ENCODE peak calls at places on chromosomes 1 and 21, in ten cellular contexts. S, G, Y, J, Z, T, V, D, L and E are unnamed samples.

GRCh38 chr1:42392255-42392654 is 11.7 kb downstream of the RIMKLA start:
- DNase-seq in S (no peak), G (no peak), Y (no peak), J (no peak), Z (no peak), T (no peak), V (no peak), D (no peak), L (no peak), E (peak)

GRCh38 chr1:198937231-198938031 is 298.6 kb downstream of the PTPRC start:
- DNase-seq in S (peak), G (peak), Y (peak), J (peak), Z (peak), T (peak), V (peak), D (peak), L (no peak), E (peak)

GRCh38 chr1:198741744-198742143 is 102.9 kb downstream of the PTPRC start:
- DNase-seq in S (no peak), G (no peak), Y (no peak), J (no peak), Z (peak), T (peak), V (no peak), D (no peak), L (no peak), E (no peak)

GRCh38 chr1:222697203-222697602 is 15.1 kb downstream of the AIDA start:
- DNase-seq in S (no peak), G (no peak), Y (no peak), J (no peak), Z (no peak), T (no peak), V (no peak), D (no peak), L (no peak), E (no peak)

GRCh38 chr1:179447489-179447888 is 81.7 kb downstream of the AXDND1 start:
- DNase-seq in S (no peak), G (peak), Y (peak), J (peak), Z (peak), T (peak), V (no peak), D (no peak), L (no peak), E (peak)

GRCh38 chr1:158067651-158068050 is 74.2 kb downstream of the KIRREL1 start:
- DNase-seq in S (no peak), G (no peak), Y (no peak), J (peak), Z (peak), T (no peak), V (no peak), D (no peak), L (no peak), E (no peak)

GRCh38 chr1:178540646-178541045 is 27.7 kb downstream of the TEX35 start:
- DNase-seq in S (peak), G (no peak), Y (no peak), J (peak), Z (peak), T (peak), V (no peak), D (no peak), L (no peak), E (no peak)

GRCh38 chr21:45575993-45576837 is 34.0 kb upstream of the SLC19A1 start:
- DNase-seq in S (no peak), G (no peak), Y (no peak), J (no peak), Z (no peak), T (no peak), V (no peak), D (no peak), L (peak), E (no peak)

GRCh38 chr1:67889940-67890567 is 56.8 kb upstream of the GNG12 start:
- DNase-seq in S (peak), G (no peak), Y (no peak), J (peak), Z (peak), T (peak), V (no peak), D (no peak), L (no peak), E (peak)

GRCh38 chr1:241376711-241377110 is 19.7 kb upstream of the RGS7 start:
- DNase-seq in S (no peak), G (no peak), Y (no peak), J (no peak), Z (no peak), T (no peak), V (peak), D (no peak), L (no peak), E (no peak)

GRCh38 chr1:178412400-178412770 is 84.4 kb downstream of the CLEC20A start:
- DNase-seq in S (no peak), G (no peak), Y (no peak), J (no peak), Z (peak), T (no peak), V (no peak), D (no peak), L (no peak), E (no peak)

GRCh38 chr1:58576727-58577675 is at the start of gene TACSTD2:
- DNase-seq in S (no peak), G (no peak), Y (peak), J (no peak), Z (no peak), T (peak), V (no peak), D (no peak), L (peak), E (peak)

GRCh38 chr1:185681034-185681633 is 53.1 kb upstream of the HMCN1 start:
- DNase-seq in S (peak), G (peak), Y (peak), J (peak), Z (peak), T (peak), V (peak), D (peak), L (no peak), E (peak)

GRCh38 chr1:54459714-54460113 is 53.5 kb upstream of the SSBP3 start:
- DNase-seq in S (no peak), G (no peak), Y (no peak), J (no peak), Z (no peak), T (no peak), V (peak), D (peak), L (no peak), E (no peak)

GRCh38 chr1:150567341-150567716 is 12.1 kb downstream of the MCL1 start:
- DNase-seq in S (no peak), G (peak), Y (no peak), J (no peak), Z (peak), T (no peak), V (no peak), D (no peak), L (no peak), E (peak)

GRCh38 chr1:97533358-97533757 is 387.5 kb downstream of the DPYD start:
- DNase-seq in S (no peak), G (no peak), Y (no peak), J (no peak), Z (no peak), T (no peak), V (no peak), D (no peak), L (no peak), E (no peak)

GRCh38 chr1:164914208-164914607 is 355.2 kb downstream of the PBX1 start:
- DNase-seq in S (peak), G (no peak), Y (no peak), J (peak), Z (peak), T (peak), V (no peak), D (peak), L (no peak), E (peak)

GRCh38 chr1:6954596-6954995 is 169.3 kb downstream of the CAMTA1 start:
- DNase-seq in S (no peak), G (no peak), Y (no peak), J (no peak), Z (no peak), T (no peak), V (no peak), D (no peak), L (no peak), E (no peak)

GRCh38 chr21:44723177-44724131 is 12.1 kb upstream of the TSPEAR start:
- DNase-seq in S (no peak), G (no peak), Y (no peak), J (no peak), Z (no peak), T (no peak), V (peak), D (no peak), L (no peak), E (no peak)

GRCh38 chr1:47180603-47181094 is 9.2 kb downstream of the PDZK1IP1 start:
- DNase-seq in S (no peak), G (peak), Y (no peak), J (peak), Z (no peak), T (peak), V (no peak), D (no peak), L (no peak), E (peak)

GRCh38 chr21:45546636-45547203 is 4.5 kb upstream of the SLC19A1 start:
- DNase-seq in S (no peak), G (no peak), Y (no peak), J (no peak), Z (no peak), T (no peak), V (no peak), D (no peak), L (peak), E (no peak)

GRCh38 chr21:29737188-29737587 is 202.6 kb downstream of the GRIK1 start:
- DNase-seq in S (no peak), G (no peak), Y (no peak), J (no peak), Z (no peak), T (no peak), V (no peak), D (no peak), L (no peak), E (no peak)

GRCh38 chr1:99727575-99728190 is 38.8 kb downstream of the FRRS1 start:
- DNase-seq in S (no peak), G (no peak), Y (no peak), J (peak), Z (peak), T (peak), V (no peak), D (no peak), L (no peak), E (no peak)

GRCh38 chr1:47771766-47772165 is 225.4 kb downstream of the TRABD2B start:
- DNase-seq in S (no peak), G (no peak), Y (no peak), J (no peak), Z (no peak), T (no peak), V (no peak), D (no peak), L (peak), E (no peak)

GRCh38 chr1:74652711-74653131 is 20.9 kb downstream of the ERICH3 start:
- DNase-seq in S (no peak), G (no peak), Y (peak), J (peak), Z (peak), T (peak), V (no peak), D (no peak), L (no peak), E (peak)

GRCh38 chr1:92365378-92366044 is 66.7 kb downstream of the RPAP2 start:
- DNase-seq in S (no peak), G (no peak), Y (no peak), J (no peak), Z (no peak), T (no peak), V (no peak), D (no peak), L (no peak), E (no peak)

GRCh38 chr1:180182721-180183311 is 28.1 kb downstream of the QSOX1 start:
- DNase-seq in S (no peak), G (no peak), Y (no peak), J (no peak), Z (no peak), T (no peak), V (no peak), D (peak), L (no peak), E (no peak)

GRCh38 chr1:1548591-1548990 is 8.2 kb upstream of the TMEM240 start:
- DNase-seq in S (no peak), G (no peak), Y (no peak), J (no peak), Z (no peak), T (no peak), V (no peak), D (no peak), L (no peak), E (no peak)

GRCh38 chr1:23951646-23952095 is 8.0 kb upstream of the PNRC2 start:
- DNase-seq in S (peak), G (no peak), Y (no peak), J (peak), Z (peak), T (peak), V (no peak), D (no peak), L (no peak), E (peak)

GRCh38 chr1:155504207-155504606 is 58.4 kb downstream of the ASH1L start:
- DNase-seq in S (no peak), G (peak), Y (no peak), J (peak), Z (peak), T (peak), V (peak), D (peak), L (no peak), E (peak)

GRCh38 chr1:95382385-95382784 is 148.4 kb downstream of the RWDD3 start:
- DNase-seq in S (no peak), G (no peak), Y (no peak), J (no peak), Z (no peak), T (no peak), V (no peak), D (no peak), L (no peak), E (peak)

GRCh38 chr1:7177021-7177420 is 391.8 kb downstream of the CAMTA1 start:
- DNase-seq in S (no peak), G (no peak), Y (no peak), J (no peak), Z (no peak), T (no peak), V (no peak), D (no peak), L (no peak), E (peak)

GRCh38 chr1:93471911-93472310 is 24.0 kb downstream of the FNBP1L start:
- DNase-seq in S (peak), G (no peak), Y (no peak), J (peak), Z (peak), T (peak), V (no peak), D (no peak), L (no peak), E (no peak)

GRCh38 chr1:201566933-201567801 is 28.2 kb downstream of the NAV1 start:
- DNase-seq in S (no peak), G (no peak), Y (no peak), J (no peak), Z (no peak), T (no peak), V (no peak), D (no peak), L (peak), E (no peak)

GRCh38 chr1:168726311-168726710 is 2.7 kb downstream of the DPT start:
- DNase-seq in S (no peak), G (no peak), Y (no peak), J (no peak), Z (no peak), T (no peak), V (no peak), D (no peak), L (no peak), E (no peak)

GRCh38 chr1:41629136-41629535 is 144.7 kb upstream of the EDN2 start:
- DNase-seq in S (no peak), G (no peak), Y (no peak), J (no peak), Z (no peak), T (no peak), V (no peak), D (no peak), L (no peak), E (no peak)

GRCh38 chr1:150162862-150163706 is 13.4 kb downstream of the PLEKHO1 start:
- DNase-seq in S (peak), G (no peak), Y (peak), J (peak), Z (peak), T (peak), V (peak), D (peak), L (peak), E (peak)